ENCODE peak calls at places on chromosomes 6 and 20, in four cellular contexts. J is K562, T is suprapubic skin, U is stomach. W is an unnamed sample.
A peak's percentile ranks its signal among the peaks of the same experiment; 100 is the strongest.

GRCh38 chr6:62528894-62529526 is 243.0 kb upstream of the KHDRBS2 start:
- DNase-seq in J (no peak), T (no peak), U (no peak), W (no peak)

GRCh38 chr6:166496460-166496859 is 90.0 kb downstream of the RAMACL start:
- DNase-seq in J (no peak), T (no peak), U (no peak), W (peak; percentile 36)

GRCh38 chr6:168447282-168447681 is 6.3 kb downstream of the SMOC2 start:
- DNase-seq in J (no peak), T (no peak), U (no peak), W (no peak)

GRCh38 chr6:56004421-56004820 is 129.0 kb upstream of the BMP5 start:
- DNase-seq in J (no peak), T (no peak), U (no peak), W (no peak)

GRCh38 chr6:97917369-97917768 is 634.4 kb upstream of the MMS22L start:
- DNase-seq in J (no peak), T (no peak), U (no peak), W (no peak)

GRCh38 chr6:13848553-13849150 is 34.3 kb upstream of the MCUR1 start:
- DNase-seq in J (no peak), T (no peak), U (no peak), W (no peak)

GRCh38 chr20:3150908-3151307 is 8.8 kb downstream of the FASTKD5 start:
- DNase-seq in J (no peak), T (no peak), U (no peak), W (no peak)

GRCh38 chr6:12968290-12968689 is 251.7 kb downstream of the PHACTR1 start:
- DNase-seq in J (no peak), T (no peak), U (no peak), W (no peak)

GRCh38 chr6:14664112-14664592 is 546.6 kb downstream of the CD83 start:
- DNase-seq in J (no peak), T (no peak), U (no peak), W (no peak)

GRCh38 chr6:139119553-139119952 is 15.3 kb upstream of the HECA start:
- DNase-seq in J (no peak), T (no peak), U (no peak), W (no peak)

GRCh38 chr6:88823998-88824397 is 139.4 kb downstream of the RNGTT start:
- DNase-seq in J (no peak), T (no peak), U (no peak), W (no peak)

GRCh38 chr20:63032861-63033634 is 26.3 kb upstream of the BHLHE23 start:
- DNase-seq in J (no peak), T (no peak), U (no peak), W (peak; percentile 44)

GRCh38 chr6:17469006-17469972 is 75.9 kb downstream of the CAP2 start:
- DNase-seq in J (no peak), T (no peak), U (no peak), W (no peak)

GRCh38 chr6:75266716-75267291 is 17.8 kb downstream of the TMEM30A start:
- DNase-seq in J (peak; percentile 25), T (no peak), U (no peak), W (no peak)

GRCh38 chr6:28488916-28489365 is 26.7 kb downstream of the GPX6 start:
- DNase-seq in J (peak; percentile 34), T (no peak), U (no peak), W (no peak)

GRCh38 chr6:82955841-82956240 is 109.8 kb downstream of the UBE3D start:
- DNase-seq in J (no peak), T (no peak), U (no peak), W (no peak)

GRCh38 chr6:75991941-75992340 is 80.5 kb downstream of the IMPG1 start:
- DNase-seq in J (no peak), T (no peak), U (no peak), W (no peak)

GRCh38 chr6:16712250-16712930 is 48.9 kb downstream of the ATXN1 start:
- DNase-seq in J (no peak), T (no peak), U (no peak), W (no peak)

GRCh38 chr20:380763-381580 is 412 bp downstream of the TRIB3 start:
- DNase-seq in J (peak; percentile 76), T (no peak), U (peak; percentile 59), W (peak; percentile 71)

GRCh38 chr6:47479156-47479541 is 1.6 kb downstream of the CD2AP start:
- DNase-seq in J (no peak), T (no peak), U (no peak), W (no peak)

GRCh38 chr6:148037496-148037895 is 305.1 kb upstream of the SASH1 start:
- DNase-seq in J (no peak), T (no peak), U (no peak), W (no peak)

GRCh38 chr6:29071831-29072723 is 15.0 kb downstream of the OR2B3 start:
- DNase-seq in J (peak; percentile 60), T (no peak), U (no peak), W (no peak)

GRCh38 chr6:87731818-87732661 is 30.0 kb upstream of the AKIRIN2 start:
- DNase-seq in J (no peak), T (peak; percentile 94), U (peak; percentile 96), W (peak; percentile 96)

GRCh38 chr6:3568396-3569082 is 111.7 kb upstream of the SLC22A23 start:
- DNase-seq in J (no peak), T (no peak), U (no peak), W (no peak)

GRCh38 chr20:20037960-20038359 is 14.3 kb downstream of the CRNKL1 start:
- DNase-seq in J (no peak), T (no peak), U (no peak), W (no peak)

GRCh38 chr6:99350573-99350972 is 1.1 kb upstream of the FAXC start:
- DNase-seq in J (no peak), T (no peak), U (no peak), W (no peak)

GRCh38 chr6:152932865-152933264 is 50.0 kb downstream of the FBXO5 start:
- DNase-seq in J (no peak), T (no peak), U (no peak), W (no peak)

GRCh38 chr20:41344477-41344876 is 3.9 kb downstream of the LPIN3 start:
- DNase-seq in J (no peak), T (no peak), U (no peak), W (peak; percentile 64)

GRCh38 chr6:36605102-36605501 is 10.9 kb downstream of the SRSF3 start:
- DNase-seq in J (no peak), T (no peak), U (no peak), W (peak; percentile 46)
- H3K4me1 ChIP-seq in J (peaks cover 5% of the 10 kb centered on the region), T (peaks cover 84% of the 10 kb centered on the region), U (peaks cover 75% of the 10 kb centered on the region), W (peaks cover 94% of the 10 kb centered on the region)

GRCh38 chr6:104239971-104240370 is 619.7 kb downstream of the HACE1 start:
- DNase-seq in J (no peak), T (no peak), U (no peak), W (no peak)
- TF ChIP-seq POLR2AphosphoS5 in J (no peak), T (no peak), U (no peak), W (no peak)

GRCh38 chr6:2020909-2021308 is 224.5 kb downstream of the GMDS start:
- DNase-seq in J (no peak), T (no peak), U (no peak), W (no peak)
- TF ChIP-seq EP300 in J (no peak), T (no peak), U (no peak), W (no peak)

GRCh38 chr6:91149246-91149645 is 562.4 kb upstream of the MAP3K7 start:
- DNase-seq in J (no peak), T (no peak), U (no peak), W (no peak)

GRCh38 chr6:91155129-91155528 is 568.3 kb upstream of the MAP3K7 start:
- DNase-seq in J (no peak), T (no peak), U (no peak), W (no peak)

GRCh38 chr6:91149914-91150674 is 563.2 kb upstream of the MAP3K7 start:
- DNase-seq in J (no peak), T (no peak), U (no peak), W (no peak)

GRCh38 chr6:91152824-91153223 is 566.0 kb upstream of the MAP3K7 start:
- DNase-seq in J (no peak), T (no peak), U (no peak), W (no peak)
- H3K4me1 ChIP-seq in J (no peaks in the 10 kb centered on the region), T (no peaks in the 10 kb centered on the region), U (no peaks in the 10 kb centered on the region), W (no peaks in the 10 kb centered on the region)

GRCh38 chr20:44613575-44613974 is 31.2 kb downstream of the PKIG start:
- DNase-seq in J (no peak), T (no peak), U (no peak), W (no peak)

GRCh38 chr20:44606725-44607441 is 24.5 kb downstream of the PKIG start:
- DNase-seq in J (no peak), T (peak; percentile 18), U (no peak), W (no peak)

GRCh38 chr20:44610313-44610965 is 28.1 kb downstream of the PKIG start:
- DNase-seq in J (no peak), T (no peak), U (no peak), W (peak; percentile 54)

GRCh38 chr20:44609006-44609510 is 26.7 kb downstream of the PKIG start:
- DNase-seq in J (no peak), T (peak; percentile 73), U (no peak), W (no peak)

DNA sequence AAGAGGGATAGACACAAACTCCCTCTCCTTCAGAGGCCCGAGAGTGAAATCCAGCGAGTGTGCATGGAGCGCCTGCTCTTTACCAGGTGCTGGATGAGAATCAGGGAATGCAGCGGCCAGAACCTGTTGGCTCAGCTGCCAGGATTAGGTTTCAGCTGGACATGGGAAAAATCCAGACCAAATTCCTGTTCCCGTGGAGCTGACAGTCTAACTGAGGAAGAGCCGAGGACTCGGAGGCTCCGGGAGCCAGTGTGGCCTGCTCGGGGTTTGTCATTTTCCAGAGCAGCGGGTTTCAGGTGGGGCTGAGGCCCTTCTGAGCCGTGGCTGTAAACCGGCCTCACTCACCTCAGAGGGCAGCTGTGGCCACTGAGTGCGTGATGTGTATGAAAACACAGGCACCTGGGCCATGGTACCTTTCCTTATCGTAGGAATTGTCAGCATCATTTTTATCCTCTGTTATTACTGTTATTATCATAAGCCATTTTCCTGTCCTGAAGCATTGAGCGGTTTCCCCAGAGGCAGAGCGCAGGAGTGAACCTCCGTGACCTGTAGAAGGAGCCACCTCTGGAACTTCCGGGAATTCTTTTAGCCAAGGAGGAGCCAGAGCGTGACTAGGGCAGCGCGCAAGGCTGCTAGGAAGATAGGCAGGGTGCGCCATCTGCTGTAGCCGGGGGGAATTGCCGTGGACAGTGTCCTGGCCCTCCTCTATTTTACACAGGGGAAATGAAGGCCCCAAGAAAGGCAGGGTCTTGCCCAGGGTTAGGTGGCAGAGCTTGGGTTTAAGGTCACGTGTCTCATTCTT is 27.3 kb downstream of the PKIG start:
- DNase-seq in J (peak; percentile 81), T (peak; percentile 93), U (peak; percentile 91), W (peak; percentile 94)
- TF ChIP-seq POLR2AphosphoS5 in J (no peak), T (peak; percentile 78), U (peak; percentile 58), W (no peak)

GRCh38 chr6:293185-294174 is 1.2 kb downstream of the DUSP22 start:
- DNase-seq in J (no peak), T (no peak), U (no peak), W (peak; percentile 82)
- TF ChIP-seq EP300 in J (no peak), T (no peak), U (no peak), W (no peak)